ENCODE peak calls at places on chromosomes 13 and 19, in five cellular contexts. A is GM12891, T is H1, W is GM12878, U is K562. G is an unnamed sample.

GRCh38 chr19:33819875-33820781 is 23.5 kb downstream of the KCTD15 start:
- DNase-seq in A (no peak), T (peak), W (no peak), U (peak), G (no peak)

GRCh38 chr13:88107486-88108044 is 436.4 kb downstream of the SLITRK5 start:
- DNase-seq in A (no peak), T (no peak), W (no peak), U (no peak), G (no peak)

GRCh38 chr13:100658363-100658762 is 16.2 kb downstream of the TMTC4 start:
- DNase-seq in A (no peak), T (no peak), W (no peak), U (no peak), G (no peak)

GRCh38 chr19:10068205-10068604 is 17.9 kb upstream of the SHFL start:
- DNase-seq in A (no peak), T (no peak), W (no peak), U (no peak), G (no peak)

GRCh38 chr13:73158851-73159250 is 100.0 kb downstream of the KLF5 start:
- DNase-seq in A (no peak), T (no peak), W (no peak), U (no peak), G (no peak)

GRCh38 chr13:27533155-27533643 is 82.8 kb upstream of the MTIF3 start:
- DNase-seq in A (peak), T (peak), W (no peak), U (peak), G (peak)

GRCh38 chr19:6811906-6812305 is 39.4 kb downstream of the VAV1 start:
- DNase-seq in A (no peak), T (no peak), W (peak), U (peak), G (no peak)

GRCh38 chr13:76948139-76948538 is at the start of gene ACOD1:
- DNase-seq in A (no peak), T (no peak), W (no peak), U (no peak), G (no peak)

GRCh38 chr13:59337070-59337469 is 826.7 kb downstream of the DIAPH3 start:
- DNase-seq in A (no peak), T (no peak), W (no peak), U (no peak), G (no peak)

GRCh38 chr19:29587518-29587986 is 18.5 kb upstream of the POP4 start:
- DNase-seq in A (no peak), T (no peak), W (peak), U (no peak), G (no peak)

GRCh38 chr13:102571075-102571474 is 25.7 kb upstream of the TPP2 start:
- DNase-seq in A (no peak), T (no peak), W (no peak), U (no peak), G (no peak)

GRCh38 chr19:8146877-8147575 is 2.4 kb downstream of the FBN3 start:
- DNase-seq in A (no peak), T (no peak), W (no peak), U (no peak), G (no peak)

GRCh38 chr13:112124100-112124499 is 57.2 kb downstream of the SOX1 start:
- DNase-seq in A (no peak), T (no peak), W (no peak), U (no peak), G (no peak)

GRCh38 chr13:79385694-79386093 is 20.4 kb downstream of the RBM26 start:
- DNase-seq in A (no peak), T (no peak), W (peak), U (peak), G (no peak)

GRCh38 chr19:6125571-6125989 is 9.9 kb upstream of the ACSBG2 start:
- DNase-seq in A (peak), T (peak), W (peak), U (peak), G (no peak)

GRCh38 chr19:4910594-4911273 is 1.4 kb downstream of the UHRF1 start:
- DNase-seq in A (no peak), T (no peak), W (no peak), U (peak), G (no peak)

GRCh38 chr13:99307247-99307646 is at the start of gene GPR183:
- DNase-seq in A (no peak), T (no peak), W (no peak), U (peak), G (no peak)

GRCh38 chr19:50418186-50419021 is at the start of gene SPIB:
- DNase-seq in A (no peak), T (no peak), W (no peak), U (no peak), G (no peak)

GRCh38 chr13:26914624-26915023 is 154.0 kb upstream of the GPR12 start:
- DNase-seq in A (no peak), T (no peak), W (peak), U (no peak), G (no peak)

GRCh38 chr19:40219721-40220276 is 1.6 kb upstream of the TTC9B start:
- DNase-seq in A (no peak), T (no peak), W (no peak), U (peak), G (no peak)

GRCh38 chr13:29573190-29573589 is 22.3 kb downstream of the SLC7A1 start:
- DNase-seq in A (peak), T (no peak), W (no peak), U (no peak), G (no peak)

GRCh38 chr13:31433201-31433600 is 233.4 kb downstream of the B3GLCT start:
- DNase-seq in A (no peak), T (no peak), W (no peak), U (no peak), G (no peak)

GRCh38 chr13:101127741-101128353 is 288.5 kb downstream of the NALCN start:
- DNase-seq in A (peak), T (no peak), W (no peak), U (peak), G (no peak)

GRCh38 chr19:17294051-17294891 is 9.0 kb downstream of the ABHD8 start:
- DNase-seq in A (peak), T (peak), W (no peak), U (peak), G (peak)

GRCh38 chr19:10033614-10034013 is 20.3 kb downstream of the RDH8 start:
- DNase-seq in A (no peak), T (no peak), W (no peak), U (no peak), G (no peak)

GRCh38 chr13:40351537-40352384 is 314.7 kb downstream of the FOXO1 start:
- DNase-seq in A (no peak), T (no peak), W (no peak), U (no peak), G (no peak)

GRCh38 chr13:92739306-92739818 is 487.2 kb upstream of the GPC6 start:
- DNase-seq in A (no peak), T (no peak), W (no peak), U (no peak), G (no peak)

GRCh38 chr13:110676057-110676510 is 29.8 kb downstream of the CARS2 start:
- DNase-seq in A (peak), T (no peak), W (peak), U (no peak), G (no peak)

DNA sequence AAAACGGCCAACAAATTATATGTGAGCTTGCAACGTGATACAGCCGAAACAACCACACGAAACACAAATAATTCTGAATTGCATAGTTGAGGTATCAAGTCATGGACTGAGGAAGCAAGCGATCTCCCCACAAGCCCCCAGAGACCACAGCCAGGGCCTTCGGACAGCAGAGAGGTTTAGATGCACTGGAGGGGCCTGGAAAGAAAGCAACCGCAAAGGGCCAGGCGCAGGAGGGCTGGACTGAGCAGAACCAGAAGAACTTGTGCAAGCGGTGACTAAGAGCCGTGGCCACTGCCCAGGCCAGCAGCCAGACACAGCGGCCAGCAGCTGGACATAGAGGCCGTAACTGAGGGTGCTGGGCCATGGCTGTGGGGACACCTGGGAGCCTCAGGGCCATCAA is 131.4 kb downstream of the TNFRSF19 start:
- DNase-seq in A (no peak), T (no peak), W (no peak), U (no peak), G (no peak)
- TF ChIP-seq TAF1 in A (no peak), T (no peak), W (no peak), U (no peak), G (no peak)

GRCh38 chr19:19033426-19034203 is at the start of the genes ARMC6 and SUGP2:
- DNase-seq in A (peak), T (peak), W (peak), U (peak), G (peak)
- TF ChIP-seq POLR2A in A (peak), T (no peak), W (peak), U (peak), G (peak)

GRCh38 chr19:47266401-47266885 is 8.2 kb upstream of the INAFM1 start:
- DNase-seq in A (no peak), T (no peak), W (no peak), U (no peak), G (no peak)
- TF ChIP-seq POLR2AphosphoS5 in A (no peak), T (no peak), W (no peak), U (no peak), G (no peak)

GRCh38 chr13:48194392-48194754 is 38.6 kb upstream of the ITM2B start:
- DNase-seq in A (no peak), T (no peak), W (peak), U (no peak), G (no peak)
- TF ChIP-seq TAF1 in A (no peak), T (no peak), W (no peak), U (no peak), G (no peak)

GRCh38 chr19:44746946-44747738 is 1.4 kb upstream of the BCL3 start:
- DNase-seq in A (peak), T (peak), W (peak), U (peak), G (peak)

GRCh38 chr19:44747739-44748425 is 626 bp upstream of the BCL3 start:
- DNase-seq in A (no peak), T (peak), W (no peak), U (no peak), G (no peak)

GRCh38 chr19:44749318-44749717 is 810 bp downstream of the BCL3 start:
- DNase-seq in A (no peak), T (no peak), W (no peak), U (no peak), G (no peak)

GRCh38 chr19:44749994-44750393 is 1.5 kb downstream of the BCL3 start:
- DNase-seq in A (no peak), T (no peak), W (no peak), U (no peak), G (no peak)

GRCh38 chr19:44748426-44749254 is at the start of gene BCL3:
- DNase-seq in A (peak), T (no peak), W (no peak), U (peak), G (peak)
- TF ChIP-seq POLR2A in A (peak), T (no peak), W (peak), U (no peak), G (peak)

GRCh38 chr13:22980936-22981335 is 199.8 kb upstream of the SGCG start:
- DNase-seq in A (no peak), T (no peak), W (no peak), U (no peak), G (no peak)
- TF ChIP-seq POLR2AphosphoS5 in A (no peak), T (no peak), W (no peak), U (no peak), G (no peak)

GRCh38 chr13:51727634-51728274 is 76.2 kb downstream of the DHRS12 start:
- DNase-seq in A (no peak), T (no peak), W (no peak), U (no peak), G (no peak)

GRCh38 chr13:51726446-51727185 is 77.3 kb downstream of the DHRS12 start:
- DNase-seq in A (no peak), T (no peak), W (no peak), U (no peak), G (no peak)

GRCh38 chr13:51721485-51721884 is 82.5 kb downstream of the DHRS12 start:
- DNase-seq in A (no peak), T (no peak), W (peak), U (no peak), G (no peak)

GRCh38 chr13:51724721-51725120 is 79.2 kb downstream of the DHRS12 start:
- DNase-seq in A (no peak), T (no peak), W (no peak), U (no peak), G (no peak)

DNA sequence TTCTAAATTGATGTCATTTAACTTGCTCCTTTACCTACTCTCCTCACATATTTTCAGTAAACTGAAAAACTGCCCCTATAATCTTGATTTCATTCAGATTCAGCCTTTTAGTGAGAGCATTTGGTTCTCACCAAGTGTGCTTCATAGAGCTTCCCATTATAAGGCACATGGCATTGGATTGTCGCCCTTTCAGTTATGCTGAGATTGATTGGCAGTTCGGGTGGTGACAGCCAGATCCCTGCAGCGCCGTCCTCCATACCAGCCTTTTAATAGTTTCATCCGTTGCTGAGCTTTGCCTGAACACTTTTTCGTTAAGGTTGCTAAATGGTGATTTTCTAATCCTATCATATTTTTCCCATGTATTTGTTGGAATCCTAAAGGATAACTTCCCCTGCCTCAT is 80.4 kb downstream of the DHRS12 start:
- DNase-seq in A (no peak), T (no peak), W (no peak), U (no peak), G (no peak)
- TF ChIP-seq TAF1 in A (no peak), T (no peak), W (no peak), U (no peak), G (no peak)

DNA sequence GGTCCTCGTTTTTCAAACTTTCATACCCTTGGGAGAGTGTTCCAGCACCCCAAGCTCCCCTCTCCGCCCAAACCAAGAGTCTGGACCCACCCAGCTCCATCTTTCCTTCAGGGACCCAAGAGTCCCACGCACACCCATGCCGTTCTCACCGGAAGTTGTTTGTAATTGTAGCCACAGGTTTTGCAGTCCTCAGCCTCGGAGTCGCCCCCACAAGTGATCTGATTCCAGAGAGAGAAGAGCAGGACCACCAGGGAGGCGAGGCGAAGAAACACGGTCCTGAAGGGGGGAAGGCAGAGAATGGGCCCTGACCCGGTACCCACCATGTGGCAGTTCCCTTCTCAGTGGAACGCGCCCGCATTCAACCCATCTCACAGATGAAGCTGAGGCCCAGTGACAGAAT is 3.4 kb upstream of the LENG1 start:
- DNase-seq in A (no peak), T (no peak), W (no peak), U (no peak), G (no peak)
- TF ChIP-seq POLR2A in A (no peak), T (no peak), W (no peak), U (no peak), G (no peak)